ENCODE peak calls at places on chromosomes 5 and 9, in eight cellular contexts. One of them, this sample, is unnamed. For H3K36me3 and H3K4me1, the result is how much of the 10 kb centered on the place peaks cover.

GRCh38 chr5:10676946-10677345 is 84.1 kb downstream of the DAP start:
- DNase-seq in MM.1S: no peak
- DNase-seq in SK-N-SH: no peak
- DNase-seq in astrocyte: no peak
- DNase-seq in GM23338: no peak
- DNase-seq in fibroblast of lung: no peak
- DNase-seq in OCI-LY7: no peak
- DNase-seq in GM23248: no peak
- DNase-seq in this sample: no peak

GRCh38 chr5:115857621-115858349 is 16.1 kb downstream of the AP3S1 start:
- DNase-seq in MM.1S: no peak
- DNase-seq in SK-N-SH: no peak
- DNase-seq in astrocyte: no peak
- DNase-seq in GM23338: no peak
- DNase-seq in fibroblast of lung: peak
- DNase-seq in OCI-LY7: no peak
- DNase-seq in GM23248: peak
- DNase-seq in this sample: peak

GRCh38 chr9:91180240-91180929 is 181.3 kb downstream of the AUH start:
- DNase-seq in MM.1S: no peak
- DNase-seq in SK-N-SH: no peak
- DNase-seq in astrocyte: no peak
- DNase-seq in GM23338: no peak
- DNase-seq in fibroblast of lung: no peak
- DNase-seq in OCI-LY7: no peak
- DNase-seq in GM23248: no peak
- DNase-seq in this sample: no peak

GRCh38 chr5:148687427-148687826 is 33.1 kb upstream of the HTR4 start:
- DNase-seq in MM.1S: peak
- DNase-seq in SK-N-SH: no peak
- DNase-seq in astrocyte: no peak
- DNase-seq in GM23338: peak
- DNase-seq in fibroblast of lung: peak
- DNase-seq in OCI-LY7: peak
- DNase-seq in GM23248: peak
- DNase-seq in this sample: peak

GRCh38 chr5:1512541-1513291 is 11.0 kb downstream of the LPCAT1 start:
- DNase-seq in MM.1S: peak
- DNase-seq in SK-N-SH: no peak
- DNase-seq in astrocyte: no peak
- DNase-seq in GM23338: no peak
- DNase-seq in fibroblast of lung: no peak
- DNase-seq in OCI-LY7: no peak
- DNase-seq in GM23248: no peak
- DNase-seq in this sample: no peak

GRCh38 chr9:91090132-91090410 is 271.6 kb downstream of the AUH start:
- DNase-seq in MM.1S: no peak
- DNase-seq in SK-N-SH: no peak
- DNase-seq in astrocyte: no peak
- DNase-seq in GM23338: no peak
- DNase-seq in fibroblast of lung: no peak
- DNase-seq in OCI-LY7: no peak
- DNase-seq in GM23248: no peak
- DNase-seq in this sample: no peak

GRCh38 chr9:129058965-129059795 is 21.7 kb upstream of the DOLPP1 start:
- DNase-seq in MM.1S: no peak
- DNase-seq in SK-N-SH: no peak
- DNase-seq in astrocyte: peak
- DNase-seq in GM23338: no peak
- DNase-seq in fibroblast of lung: peak
- DNase-seq in OCI-LY7: no peak
- DNase-seq in GM23248: peak
- DNase-seq in this sample: peak

GRCh38 chr5:131959906-131960305 is 14.4 kb upstream of the MEIKIN start:
- DNase-seq in MM.1S: no peak
- DNase-seq in SK-N-SH: no peak
- DNase-seq in astrocyte: no peak
- DNase-seq in GM23338: no peak
- DNase-seq in fibroblast of lung: no peak
- DNase-seq in OCI-LY7: no peak
- DNase-seq in GM23248: no peak
- DNase-seq in this sample: peak

GRCh38 chr9:134339183-134339806 is 13.0 kb downstream of the RXRA start:
- DNase-seq in MM.1S: no peak
- DNase-seq in SK-N-SH: no peak
- DNase-seq in astrocyte: peak
- DNase-seq in GM23338: no peak
- DNase-seq in fibroblast of lung: peak
- DNase-seq in OCI-LY7: no peak
- DNase-seq in GM23248: peak
- DNase-seq in this sample: no peak

GRCh38 chr9:93297659-93298497 is 113.9 kb downstream of the WNK2 start:
- DNase-seq in MM.1S: no peak
- DNase-seq in SK-N-SH: peak
- DNase-seq in astrocyte: no peak
- DNase-seq in GM23338: peak
- DNase-seq in fibroblast of lung: no peak
- DNase-seq in OCI-LY7: no peak
- DNase-seq in GM23248: no peak
- DNase-seq in this sample: no peak

GRCh38 chr9:134239130-134239888 is 74.9 kb upstream of the RNU6ATAC start:
- DNase-seq in MM.1S: no peak
- DNase-seq in SK-N-SH: no peak
- DNase-seq in astrocyte: no peak
- DNase-seq in GM23338: no peak
- DNase-seq in fibroblast of lung: no peak
- DNase-seq in OCI-LY7: no peak
- DNase-seq in GM23248: no peak
- DNase-seq in this sample: no peak

GRCh38 chr5:54457094-54457531 is 1.6 kb downstream of the HSPB3 start:
- DNase-seq in MM.1S: no peak
- DNase-seq in SK-N-SH: no peak
- DNase-seq in astrocyte: peak
- DNase-seq in GM23338: peak
- DNase-seq in fibroblast of lung: peak
- DNase-seq in OCI-LY7: no peak
- DNase-seq in GM23248: peak
- DNase-seq in this sample: no peak

DNA sequence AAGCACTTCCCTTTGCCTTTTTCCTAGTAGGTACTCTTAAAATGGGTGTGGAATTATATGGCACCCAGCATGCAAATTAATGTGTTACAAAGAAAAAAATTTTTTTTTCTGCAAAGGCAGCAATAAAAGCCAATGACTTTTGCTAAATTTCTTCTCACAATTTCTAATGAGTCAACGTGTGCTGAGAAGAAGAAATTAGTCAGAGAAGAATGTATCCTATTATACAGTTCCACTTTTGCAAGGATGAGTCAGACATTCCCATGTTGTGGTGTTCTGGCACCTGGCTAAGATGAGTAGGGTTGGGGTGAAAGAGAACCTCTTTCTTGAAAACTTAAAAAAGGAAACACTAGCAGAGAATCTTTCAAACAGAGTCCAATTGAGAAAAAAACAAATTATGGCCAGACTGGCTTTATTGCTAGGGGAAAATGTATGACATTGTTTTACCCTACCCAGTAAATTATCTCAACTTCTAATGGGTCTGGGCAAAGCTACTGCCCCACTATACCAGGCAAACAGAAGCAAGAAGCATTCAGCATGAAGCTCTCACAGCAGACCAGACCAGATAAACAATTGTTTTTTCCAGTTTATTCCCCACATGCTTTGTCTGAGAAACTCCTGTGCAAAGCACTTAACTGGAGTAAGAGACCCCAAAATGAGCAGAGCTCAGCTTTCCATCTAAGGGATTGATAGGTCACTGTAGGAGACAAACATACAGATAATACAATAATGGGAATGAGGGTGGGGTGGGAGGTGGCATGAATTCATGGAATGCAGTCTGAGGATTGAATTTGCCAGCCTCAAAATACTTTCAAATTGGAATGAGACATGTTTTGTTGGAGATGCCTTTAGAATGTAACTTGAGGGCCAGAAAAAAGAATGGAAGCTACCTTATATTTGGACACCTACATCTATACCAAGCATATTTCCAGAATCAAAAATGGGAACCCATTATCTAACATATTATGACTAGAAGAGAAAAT is 220.8 kb upstream of the RFX3 start:
- DNase-seq in MM.1S: no peak
- DNase-seq in SK-N-SH: no peak
- DNase-seq in astrocyte: peak
- DNase-seq in GM23338: no peak
- DNase-seq in fibroblast of lung: peak
- DNase-seq in OCI-LY7: no peak
- DNase-seq in GM23248: peak
- DNase-seq in this sample: peak
- H2AFZ ChIP-seq in MM.1S: no peak
- H2AFZ ChIP-seq in SK-N-SH: peak
- H2AFZ ChIP-seq in astrocyte: no peak
- H2AFZ ChIP-seq in GM23338: no peak
- H2AFZ ChIP-seq in fibroblast of lung: no peak
- H2AFZ ChIP-seq in OCI-LY7: no peak
- H2AFZ ChIP-seq in GM23248: no peak
- H2AFZ ChIP-seq in this sample: no peak

GRCh38 chr5:150649108-150649827 is 8.8 kb downstream of the SYNPO start:
- DNase-seq in MM.1S: no peak
- DNase-seq in SK-N-SH: no peak
- DNase-seq in astrocyte: no peak
- DNase-seq in GM23338: no peak
- DNase-seq in fibroblast of lung: no peak
- DNase-seq in OCI-LY7: no peak
- DNase-seq in GM23248: no peak
- DNase-seq in this sample: no peak
- H3K36me3 ChIP-seq in MM.1S: under half
- H3K36me3 ChIP-seq in SK-N-SH: under half
- H3K36me3 ChIP-seq in astrocyte: under half
- H3K36me3 ChIP-seq in GM23338: under half
- H3K36me3 ChIP-seq in fibroblast of lung: under half
- H3K36me3 ChIP-seq in OCI-LY7: under half
- H3K36me3 ChIP-seq in GM23248: under half
- H3K36me3 ChIP-seq in this sample: under half

GRCh38 chr9:120936764-120937122 is 10.1 kb upstream of the TRAF1 start:
- DNase-seq in MM.1S: no peak
- DNase-seq in SK-N-SH: no peak
- DNase-seq in astrocyte: no peak
- DNase-seq in GM23338: no peak
- DNase-seq in fibroblast of lung: no peak
- DNase-seq in OCI-LY7: no peak
- DNase-seq in GM23248: no peak
- DNase-seq in this sample: no peak

GRCh38 chr9:120937596-120937995 is 11.0 kb upstream of the TRAF1 start:
- DNase-seq in MM.1S: no peak
- DNase-seq in SK-N-SH: no peak
- DNase-seq in astrocyte: peak
- DNase-seq in GM23338: no peak
- DNase-seq in fibroblast of lung: peak
- DNase-seq in OCI-LY7: no peak
- DNase-seq in GM23248: peak
- DNase-seq in this sample: no peak

GRCh38 chr9:120936011-120936763 is 9.6 kb upstream of the TRAF1 start:
- DNase-seq in MM.1S: peak
- DNase-seq in SK-N-SH: peak
- DNase-seq in astrocyte: peak
- DNase-seq in GM23338: peak
- DNase-seq in fibroblast of lung: peak
- DNase-seq in OCI-LY7: peak
- DNase-seq in GM23248: peak
- DNase-seq in this sample: peak

GRCh38 chr9:120935383-120935857 is 8.8 kb upstream of the TRAF1 start:
- DNase-seq in MM.1S: peak
- DNase-seq in SK-N-SH: peak
- DNase-seq in astrocyte: peak
- DNase-seq in GM23338: no peak
- DNase-seq in fibroblast of lung: peak
- DNase-seq in OCI-LY7: peak
- DNase-seq in GM23248: peak
- DNase-seq in this sample: peak

DNA sequence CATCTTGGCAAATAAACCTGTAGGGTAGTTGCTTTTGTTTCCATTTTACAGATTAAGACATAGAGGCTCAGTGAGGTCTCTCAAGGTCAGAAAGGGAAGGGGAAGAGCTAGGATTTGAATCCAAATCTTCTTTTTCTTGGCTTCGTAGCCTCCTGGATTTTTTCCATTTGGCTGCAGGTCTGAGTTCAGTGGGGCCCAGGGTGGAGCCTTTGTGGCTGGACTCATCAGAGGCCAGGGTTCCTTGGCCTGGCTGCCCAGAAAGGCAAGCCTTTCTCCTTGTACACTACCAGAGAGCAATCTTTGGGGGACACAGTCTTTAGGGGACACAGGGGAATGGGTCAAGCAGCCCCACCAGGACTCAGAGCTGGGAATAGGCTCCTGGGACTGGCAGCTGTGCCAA is 10.5 kb upstream of the TRAF1 start:
- DNase-seq in MM.1S: no peak
- DNase-seq in SK-N-SH: no peak
- DNase-seq in astrocyte: no peak
- DNase-seq in GM23338: no peak
- DNase-seq in fibroblast of lung: peak
- DNase-seq in OCI-LY7: no peak
- DNase-seq in GM23248: no peak
- DNase-seq in this sample: no peak
- H3K4me1 ChIP-seq in MM.1S: half or more
- H3K4me1 ChIP-seq in SK-N-SH: under half
- H3K4me1 ChIP-seq in astrocyte: under half
- H3K4me1 ChIP-seq in GM23338: under half
- H3K4me1 ChIP-seq in fibroblast of lung: under half
- H3K4me1 ChIP-seq in OCI-LY7: half or more
- H3K4me1 ChIP-seq in GM23248: under half
- H3K4me1 ChIP-seq in this sample: under half

GRCh38 chr9:32247173-32247572 is 137.3 kb upstream of the ACO1 start:
- DNase-seq in MM.1S: no peak
- DNase-seq in SK-N-SH: no peak
- DNase-seq in astrocyte: no peak
- DNase-seq in GM23338: no peak
- DNase-seq in fibroblast of lung: no peak
- DNase-seq in OCI-LY7: no peak
- DNase-seq in GM23248: no peak
- DNase-seq in this sample: no peak

GRCh38 chr9:32251539-32251938 is 132.9 kb upstream of the ACO1 start:
- DNase-seq in MM.1S: peak
- DNase-seq in SK-N-SH: peak
- DNase-seq in astrocyte: peak
- DNase-seq in GM23338: peak
- DNase-seq in fibroblast of lung: peak
- DNase-seq in OCI-LY7: peak
- DNase-seq in GM23248: peak
- DNase-seq in this sample: peak

DNA sequence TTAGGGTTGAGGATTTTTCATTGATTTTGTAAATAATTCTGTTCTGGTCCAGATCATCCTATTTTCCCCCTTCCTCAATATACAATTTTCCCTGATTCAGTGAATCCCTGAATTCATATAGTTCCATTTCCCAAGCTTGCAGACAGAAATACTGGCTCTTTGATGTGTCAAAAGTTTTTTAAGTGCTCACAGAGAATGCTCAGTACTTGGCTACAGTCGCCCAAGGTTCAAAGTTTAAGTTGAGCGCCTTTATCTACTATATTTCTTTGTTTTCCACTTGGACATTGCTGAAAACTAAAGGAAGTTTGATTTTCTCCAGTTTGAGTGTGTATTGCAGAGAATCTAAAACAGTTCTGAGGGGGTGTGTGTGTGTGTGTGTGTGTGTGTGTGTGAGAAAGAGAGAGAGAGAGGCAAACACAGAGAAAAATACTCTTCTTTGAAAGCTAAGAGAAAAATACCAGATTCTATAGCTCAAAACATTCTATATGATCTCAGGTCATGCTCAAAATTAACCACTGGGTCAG is 136.2 kb upstream of the ACO1 start:
- DNase-seq in MM.1S: no peak
- DNase-seq in SK-N-SH: no peak
- DNase-seq in astrocyte: no peak
- DNase-seq in GM23338: no peak
- DNase-seq in fibroblast of lung: no peak
- DNase-seq in OCI-LY7: no peak
- DNase-seq in GM23248: no peak
- DNase-seq in this sample: no peak
- H2AFZ ChIP-seq in MM.1S: no peak
- H2AFZ ChIP-seq in SK-N-SH: no peak
- H2AFZ ChIP-seq in astrocyte: no peak
- H2AFZ ChIP-seq in GM23338: peak
- H2AFZ ChIP-seq in fibroblast of lung: no peak
- H2AFZ ChIP-seq in OCI-LY7: no peak
- H2AFZ ChIP-seq in GM23248: no peak
- H2AFZ ChIP-seq in this sample: no peak

This sample was measured in PC-3.